ENCODE peak calls at places on chromosome 22, in five cellular contexts. X, N, R, Y and J are unnamed samples.

GRCh38 chr22:30927806-30928205 is 40.8 kb downstream of the MORC2 start:
- DNase-seq in R (no peak), Y (no peak), N (no peak), X (no peak), J (no peak)

GRCh38 chr22:42296381-42296853 is 26.0 kb upstream of the TCF20 start:
- DNase-seq in Y (peak), R (peak), X (no peak), N (no peak), J (no peak)

GRCh38 chr22:46373166-46373565 is 37.7 kb downstream of the TRMU start:
- DNase-seq in X (no peak), N (no peak), Y (no peak), R (peak), J (no peak)

GRCh38 chr22:23282089-23282501 is 101.8 kb downstream of the BCR start:
- DNase-seq in N (no peak), Y (peak), X (no peak), R (peak), J (peak)

GRCh38 chr22:49592780-49593501 is 234.7 kb downstream of the BRD1 start:
- DNase-seq in Y (no peak), X (no peak), R (peak), N (no peak), J (no peak)

GRCh38 chr22:39242389-39242808 is 2.4 kb downstream of the PDGFB start:
- DNase-seq in Y (no peak), N (peak), R (no peak), X (no peak), J (no peak)

GRCh38 chr22:42277232-42277753 is 6.8 kb upstream of the TCF20 start:
- DNase-seq in X (no peak), Y (no peak), N (no peak), R (no peak), J (no peak)

GRCh38 chr22:17952273-17952801 is 72.0 kb downstream of the MICAL3 start:
- DNase-seq in R (peak), Y (no peak), N (no peak), X (no peak), J (no peak)

GRCh38 chr22:48819991-48820390 is 1007.7 kb downstream of the BRD1 start:
- DNase-seq in R (no peak), Y (no peak), X (no peak), N (no peak), J (no peak)

GRCh38 chr22:19879996-19880785 is 25.5 kb upstream of the GNB1L start:
- DNase-seq in N (no peak), R (no peak), X (no peak), Y (no peak), J (no peak)

GRCh38 chr22:37340331-37341262 is 58.3 kb downstream of the CYTH4 start:
- DNase-seq in Y (no peak), N (no peak), X (no peak), R (no peak), J (no peak)

GRCh38 chr22:37036655-37037377 is 14.7 kb upstream of the KCTD17 start:
- DNase-seq in N (no peak), Y (no peak), R (no peak), X (no peak), J (no peak)

GRCh38 chr22:24807284-24807950 is 1.4 kb downstream of the SGSM1 start:
- DNase-seq in N (peak), Y (no peak), R (peak), X (no peak), J (no peak)

GRCh38 chr22:43118953-43119458 is 8.5 kb downstream of the BIK start:
- DNase-seq in Y (no peak), N (peak), X (peak), R (peak), J (no peak)

GRCh38 chr22:32518848-32519247 is 44.2 kb downstream of the FBXO7 start:
- DNase-seq in Y (no peak), R (no peak), X (peak), N (no peak), J (no peak)

GRCh38 chr22:11042116-11042515 is 4485.9 kb upstream of the OR11H1 start:
- DNase-seq in X (no peak), N (no peak), R (no peak), Y (no peak), J (no peak)

GRCh38 chr22:27918351-27919221 is 470 bp downstream of the PITPNB start:
- DNase-seq in X (peak), N (peak), Y (peak), R (peak), J (peak)

GRCh38 chr22:19105867-19106802 is 16.1 kb downstream of the DGCR2 start:
- DNase-seq in Y (no peak), N (no peak), R (no peak), X (peak), J (no peak)

GRCh38 chr22:27022256-27022655 is 364.9 kb downstream of the MIAT start:
- DNase-seq in Y (peak), R (no peak), N (no peak), X (no peak), J (no peak)

GRCh38 chr22:19708323-19709011 is 5.8 kb upstream of the SEPTIN5 start:
- DNase-seq in Y (no peak), X (no peak), N (no peak), R (no peak), J (no peak)

GRCh38 chr22:47608421-47608820 is 846.0 kb downstream of the TBC1D22A start:
- DNase-seq in Y (no peak), R (no peak), X (no peak), N (no peak), J (no peak)

GRCh38 chr22:35352214-35353111 is 28.4 kb upstream of the HMOX1 start:
- DNase-seq in X (peak), R (peak), Y (peak), N (peak), J (peak)

GRCh38 chr22:17319541-17319940 is 49.7 kb upstream of the CECR2 start:
- DNase-seq in Y (no peak), R (no peak), N (peak), X (no peak), J (no peak)

GRCh38 chr22:17778412-17778976 is 4.2 kb upstream of the BID start:
- DNase-seq in Y (no peak), N (no peak), R (no peak), X (no peak), J (no peak)

GRCh38 chr22:42625416-42625815 is 10.7 kb upstream of the POLDIP3 start:
- DNase-seq in N (no peak), Y (no peak), X (no peak), R (no peak), J (no peak)

GRCh38 chr22:41526802-41527799 is 17.2 kb downstream of the POLR3H start:
- DNase-seq in N (peak), R (peak), X (peak), Y (peak), J (peak)

GRCh38 chr22:29143848-29144785 is 61.6 kb upstream of the EMID1 start:
- DNase-seq in Y (no peak), N (peak), X (no peak), R (no peak), J (no peak)

GRCh38 chr22:41180926-41181325 is 24.2 kb upstream of the L3MBTL2 start:
- DNase-seq in N (no peak), X (no peak), R (no peak), Y (no peak), J (no peak)

GRCh38 chr22:39360674-39361413 is 11.1 kb downstream of the SYNGR1 start:
- DNase-seq in Y (peak), X (no peak), R (no peak), N (no peak), J (no peak)

GRCh38 chr22:32880061-32880460 is 78.6 kb downstream of the TIMP3 start:
- DNase-seq in Y (no peak), X (no peak), N (no peak), R (no peak), J (no peak)

GRCh38 chr22:30634477-30635233 is 926 bp upstream of the SLC35E4 start:
- DNase-seq in X (peak), N (peak), R (peak), Y (peak), J (peak)

GRCh38 chr22:41919357-41920224 is 4.7 kb upstream of the SHISA8 start:
- DNase-seq in Y (no peak), X (peak), N (peak), R (peak), J (peak)

GRCh38 chr22:45101828-45102227 is 61.9 kb upstream of the NUP50 start:
- DNase-seq in Y (peak), X (peak), N (peak), R (peak), J (peak)

GRCh38 chr22:30562391-30562790 is 12.1 kb downstream of the GAL3ST1 start:
- DNase-seq in Y (peak), R (no peak), N (no peak), X (no peak), J (no peak)